ENCODE peak calls at places on chromosomes 11 and 22, in six cellular contexts. W is stimulated activated CD8-positive, alpha-beta memory T cell treated with anti-CD3 and anti-CD28 coated beads, Interleukin-15, amount 100 ng/mL, for 24 hours; R is anterior cingulate cortex; P is NCI-H1048; Q is CD8-positive, alpha-beta memory T cell; C is HL-60. K is an unnamed sample.

GRCh38 chr11:88520391-88520790 is 182.9 kb upstream of the CTSC start:
- DNase-seq in P (no peak), W (no peak), C (no peak), Q (no peak), R (no peak), K (no peak)

GRCh38 chr11:9613830-9614762 is 40.6 kb downstream of the WEE1 start:
- DNase-seq in W (peak; percentile 73), C (peak; percentile 79), Q (peak; percentile 84), P (no peak), R (peak; percentile 61), K (peak; percentile 39)

GRCh38 chr22:28952857-28953256 is 69.5 kb downstream of the ZNRF3 start:
- DNase-seq in W (no peak), C (no peak), P (no peak), R (no peak), Q (no peak), K (no peak)

GRCh38 chr11:57320719-57321387 is 3.9 kb downstream of the TNKS1BP1 start:
- DNase-seq in C (no peak), Q (no peak), W (no peak), P (no peak), R (no peak), K (no peak)

GRCh38 chr11:78248191-78248590 is 59.5 kb downstream of the USP35 start:
- DNase-seq in C (no peak), W (no peak), R (no peak), Q (no peak), P (no peak), K (no peak)

GRCh38 chr11:64391839-64392238 is 32.9 kb downstream of the RPS6KA4 start:
- DNase-seq in C (no peak), W (no peak), P (no peak), R (no peak), Q (no peak), K (no peak)

GRCh38 chr11:61697093-61697492 is 16.9 kb downstream of the DAGLA start:
- DNase-seq in W (no peak), C (no peak), P (no peak), R (no peak), Q (no peak), K (no peak)

GRCh38 chr11:134052395-134052987 is 16.4 kb upstream of the JAM3 start:
- DNase-seq in W (no peak), C (no peak), P (no peak), Q (no peak), R (no peak), K (no peak)

GRCh38 chr11:121964591-121964990 is 151.4 kb downstream of the BLID start:
- DNase-seq in W (no peak), R (no peak), P (no peak), C (no peak), Q (no peak), K (no peak)

GRCh38 chr22:30718938-30719337 is 24.3 kb downstream of the OSBP2 start:
- DNase-seq in P (no peak), Q (no peak), W (no peak), R (no peak), C (no peak), K (no peak)

GRCh38 chr22:32701021-32701420 is 100.5 kb upstream of the TIMP3 start:
- DNase-seq in C (no peak), Q (no peak), R (no peak), P (no peak), W (no peak), K (no peak)

GRCh38 chr11:65915821-65916251 is 3.0 kb downstream of the C11orf68 start:
- DNase-seq in P (no peak), W (no peak), C (no peak), Q (no peak), R (peak; percentile 27), K (peak; percentile 35)

GRCh38 chr22:22161924-22162851 is 82.4 kb upstream of the VPREB1 start:
- DNase-seq in W (no peak), C (no peak), R (no peak), P (no peak), Q (no peak), K (no peak)

GRCh38 chr22:27258773-27259172 is 542.8 kb downstream of the MN1 start:
- DNase-seq in C (no peak), Q (no peak), W (no peak), P (peak; percentile 11), R (no peak), K (no peak)

GRCh38 chr11:19524171-19524671 is 188.4 kb upstream of the NAV2 start:
- DNase-seq in W (no peak), Q (no peak), R (peak; percentile 42), C (no peak), P (no peak), K (peak; percentile 40)

GRCh38 chr11:2754008-2754407 is 54.2 kb upstream of the KCNQ1OT1 start:
- DNase-seq in Q (no peak), R (no peak), P (no peak), C (no peak), W (no peak), K (no peak)

GRCh38 chr22:36573815-36574350 is 44.9 kb upstream of the EIF3D start:
- DNase-seq in C (no peak), W (no peak), P (no peak), R (no peak), Q (no peak), K (no peak)